ENCODE peak calls at places on chromosomes 12 and 14, in six cellular contexts. O, Q, U, W, L and X are unnamed samples.

GRCh38 chr12:105378821-105379400 is 48.4 kb downstream of the C12orf75 start:
- DNase-seq in W (peak), O (no peak), U (no peak), L (no peak), Q (peak), X (no peak)

GRCh38 chr12:67540920-67541624 is 107.5 kb upstream of the DYRK2 start:
- DNase-seq in O (no peak), U (peak), L (no peak), Q (no peak), W (peak), X (no peak)

GRCh38 chr14:75876526-75876925 is 105.3 kb downstream of the TGFB3 start:
- DNase-seq in L (no peak), W (no peak), Q (no peak), U (peak), O (no peak), X (no peak)

GRCh38 chr14:91113829-91114078 is at the start of gene DGLUCY:
- DNase-seq in Q (no peak), L (peak), W (peak), U (no peak), O (peak), X (peak)

GRCh38 chr12:132278421-132279183 is 50.8 kb downstream of the GALNT9 start:
- DNase-seq in O (no peak), L (no peak), W (no peak), U (no peak), Q (no peak), X (no peak)

GRCh38 chr12:79560165-79560889 is 130.4 kb downstream of the PAWR start:
- DNase-seq in O (no peak), Q (no peak), L (no peak), W (no peak), U (no peak), X (no peak)

GRCh38 chr14:100781952-100782351 is 44.0 kb upstream of the MEG3 start:
- DNase-seq in O (no peak), W (no peak), U (no peak), L (no peak), Q (no peak), X (peak)

GRCh38 chr14:81681466-81681865 is 147.8 kb upstream of the SEL1L start:
- DNase-seq in O (no peak), Q (no peak), L (no peak), W (no peak), U (no peak), X (no peak)

GRCh38 chr14:20690848-20691640 is 2.5 kb downstream of the ANG start:
- DNase-seq in O (no peak), U (peak), W (peak), Q (peak), L (no peak), X (no peak)

GRCh38 chr12:121334513-121335343 is 17.5 kb downstream of the ANAPC5 start:
- DNase-seq in W (peak), U (peak), O (no peak), Q (no peak), L (no peak), X (no peak)

GRCh38 chr14:89408907-89409675 is 7.9 kb downstream of the FOXN3 start:
- DNase-seq in Q (no peak), L (no peak), W (no peak), U (peak), O (no peak), X (peak)

GRCh38 chr14:21042918-21043317 is 756 bp downstream of the RNASE7 start:
- DNase-seq in L (no peak), W (no peak), O (no peak), U (no peak), Q (no peak), X (no peak)